ENCODE peak calls at places on chromosomes 2 and 18, in nine cellular contexts. N is ascending aorta, X is breast epithelium, T is AG10803, I is body of pancreas, M is Karpas-422, K is AG04450, V is SJCRH30, H is MM.1S. G is an unnamed sample.

GRCh38 chr2:233349005-233349998 is 5.0 kb upstream of the DGKD start:
- DNase-seq in T (peak; percentile 15), I (peak; percentile 36), V (peak; percentile 71), H (peak; percentile 86), K (no peak), X (no peak), N (no peak), M (peak; percentile 64), G (peak; percentile 62)

GRCh38 chr2:222753251-222753824 is 81.9 kb downstream of the MOGAT1 start:
- DNase-seq in H (no peak), T (peak; percentile 56), M (no peak), K (no peak), N (no peak), I (peak; percentile 71), V (peak; percentile 97), X (no peak), G (no peak)

GRCh38 chr2:233012301-233012971 is 620 bp downstream of the NGEF start:
- DNase-seq in H (no peak), K (no peak), T (no peak), I (peak; percentile 68), V (no peak), M (no peak), N (no peak), X (peak; percentile 24), G (no peak)

GRCh38 chr2:150091896-150092295 is 395.6 kb downstream of the RND3 start:
- DNase-seq in M (no peak), V (peak; percentile 64), N (no peak), K (no peak), H (no peak), X (no peak), T (no peak), I (no peak), G (no peak)

GRCh38 chr18:27887287-27887686 is 289.6 kb downstream of the CDH2 start:
- DNase-seq in X (no peak), H (no peak), K (no peak), M (no peak), N (no peak), T (peak; percentile 4), V (no peak), I (no peak), G (no peak)

GRCh38 chr2:226489765-226490164 is 309.9 kb downstream of the IRS1 start:
- DNase-seq in H (no peak), N (no peak), T (peak; percentile 74), K (peak; percentile 51), X (no peak), V (no peak), M (no peak), I (no peak), G (no peak)

GRCh38 chr2:123695449-123695848 is 329.6 kb upstream of the CNTNAP5 start:
- DNase-seq in K (no peak), N (no peak), H (peak; percentile 48), T (no peak), M (no peak), X (no peak), V (no peak), I (no peak), G (no peak)

GRCh38 chr2:88919087-88919738 is 227.7 kb downstream of the RPIA start:
- DNase-seq in K (no peak), H (peak; percentile 39), T (peak; percentile 28), I (no peak), N (no peak), V (peak; percentile 33), M (no peak), X (no peak), G (no peak)

GRCh38 chr2:149490296-149490695 is 97.3 kb downstream of the MMADHC start:
- DNase-seq in M (no peak), N (no peak), K (no peak), H (no peak), T (peak; percentile 59), V (peak; percentile 13), I (no peak), X (no peak), G (no peak)

GRCh38 chr18:48775372-48776160 is 175.2 kb downstream of the SMAD7 start:
- DNase-seq in V (no peak), M (no peak), H (peak; percentile 38), N (no peak), X (no peak), K (no peak), T (no peak), I (no peak), G (no peak)

GRCh38 chr2:120231564-120231973 is 8.4 kb upstream of the TMEM185B start:
- DNase-seq in T (no peak), K (no peak), I (no peak), N (no peak), V (no peak), H (no peak), X (peak; percentile 20), M (no peak), G (no peak)
- H3K4me3 ChIP-seq in T (no peak overlapping the region), K (no peak overlapping the region), I (no peak overlapping the region), N (peak overlapping the region; percentile 56), V (no peak overlapping the region), H (peak overlapping the region; percentile 72), X (peak overlapping the region; percentile 56), M (no peak overlapping the region), G (peak overlapping the region; percentile 53)

GRCh38 chr2:218130822-218131221 is 5.0 kb downstream of the CXCR2 start:
- DNase-seq in K (no peak), V (no peak), M (no peak), H (no peak), X (no peak), N (no peak), I (no peak), T (no peak), G (no peak)
- H3K4me3 ChIP-seq in K (no peak overlapping the region), V (no peak overlapping the region), M (no peak overlapping the region), H (no peak overlapping the region), X (no peak overlapping the region), N (no peak overlapping the region), I (no peak overlapping the region), T (no peak overlapping the region), G (no peak overlapping the region)

DNA sequence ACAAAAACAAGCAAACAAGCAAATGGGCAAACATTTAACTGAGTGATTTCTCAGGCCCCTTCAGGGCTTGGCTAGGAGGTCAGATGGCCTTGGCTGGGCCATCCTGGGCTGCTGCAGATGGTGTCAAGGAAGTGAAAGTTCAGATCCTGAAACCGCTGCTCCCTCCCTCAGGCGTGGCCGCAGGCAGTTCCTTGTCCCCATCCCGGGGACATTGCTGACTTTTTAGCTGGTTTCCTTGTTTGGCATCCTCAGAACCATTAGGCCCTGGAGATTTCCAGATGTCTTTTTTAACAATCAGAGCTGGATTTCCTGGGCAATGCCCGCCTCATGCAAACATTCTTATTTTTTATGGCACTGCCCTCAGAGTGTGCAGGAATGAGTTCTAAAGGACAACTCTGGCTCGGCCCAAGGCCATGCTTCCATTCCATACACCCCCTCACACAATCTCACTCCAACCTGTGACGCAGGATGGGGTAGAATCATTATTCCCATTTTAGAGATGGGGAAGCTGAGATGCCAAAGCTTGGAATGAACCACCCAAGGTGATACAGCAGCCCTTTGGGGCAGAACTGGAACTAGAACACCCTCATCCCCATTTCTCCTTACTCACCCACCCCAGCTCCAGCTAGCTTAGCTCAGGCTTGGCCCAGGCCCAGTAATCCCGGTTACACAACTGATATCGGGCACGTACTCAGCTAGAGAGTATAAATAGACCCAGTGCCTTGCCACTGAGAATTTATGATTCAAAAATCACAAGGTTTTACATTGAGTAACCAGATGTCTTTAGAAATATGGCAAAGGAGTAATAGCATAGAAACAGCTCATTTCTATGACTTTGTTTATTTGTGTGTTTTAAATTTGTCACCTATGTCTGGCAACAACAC is 85.9 kb upstream of the ZCCHC2 start:
- DNase-seq in M (no peak), K (no peak), T (peak; percentile 83), V (no peak), X (peak; percentile 59), N (peak; percentile 86), I (peak; percentile 86), H (no peak), G (peak; percentile 89)
- H3K4me3 ChIP-seq in M (no peak overlapping the region), K (no peak overlapping the region), T (no peak overlapping the region), V (no peak overlapping the region), X (no peak overlapping the region), N (peak overlapping the region; percentile 39), I (no peak overlapping the region), H (no peak overlapping the region), G (no peak overlapping the region)

DNA sequence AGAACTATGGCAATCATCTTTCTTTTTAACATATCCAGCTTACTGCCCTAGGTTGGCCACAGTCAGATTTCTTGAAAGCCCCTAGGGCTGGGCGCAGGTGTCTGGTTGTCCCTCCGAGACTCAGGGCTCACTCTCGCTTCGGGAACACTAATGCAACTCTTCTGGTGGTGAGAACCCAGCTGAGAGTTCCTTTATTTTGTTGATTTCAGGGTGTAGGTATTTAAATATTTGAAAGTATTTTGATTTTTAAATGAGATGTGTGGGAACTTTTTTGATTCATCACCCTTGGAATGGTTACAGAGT is 40.7 kb downstream of the INPP4A start:
- DNase-seq in T (no peak), K (no peak), H (peak; percentile 60), I (no peak), N (no peak), X (no peak), V (no peak), M (no peak), G (no peak)
- H3K4me3 ChIP-seq in T (no peak overlapping the region), K (no peak overlapping the region), H (no peak overlapping the region), I (no peak overlapping the region), N (no peak overlapping the region), X (no peak overlapping the region), V (no peak overlapping the region), M (no peak overlapping the region), G (no peak overlapping the region)